ENCODE peak calls at places on chromosome 19, in four cellular contexts. One of them, this sample, is unnamed.

GRCh38 chr19:23531976-23532375 is 136.7 kb upstream of the ZNF91 start:
- DNase-seq in AG20443: no peak
- DNase-seq in WTC11: no peak
- DNase-seq in cardiac fibroblast: no peak
- DNase-seq in this sample: no peak

GRCh38 chr19:17243854-17244617 is 1.7 kb downstream of the NR2F6 start:
- DNase-seq in AG20443: peak
- DNase-seq in WTC11: peak
- DNase-seq in cardiac fibroblast: peak
- DNase-seq in this sample: peak

GRCh38 chr19:23917856-23918255 is 3.2 kb downstream of the ZNF726 start:
- DNase-seq in AG20443: no peak
- DNase-seq in WTC11: no peak
- DNase-seq in cardiac fibroblast: no peak
- DNase-seq in this sample: no peak

GRCh38 chr19:20558011-20558410 is 7.6 kb downstream of the ZNF737 start:
- DNase-seq in AG20443: no peak
- DNase-seq in WTC11: peak
- DNase-seq in cardiac fibroblast: no peak
- DNase-seq in this sample: no peak

GRCh38 chr19:48490980-48491792 is 20.4 kb downstream of the LMTK3 start:
- DNase-seq in AG20443: peak
- DNase-seq in WTC11: peak
- DNase-seq in cardiac fibroblast: no peak
- DNase-seq in this sample: peak

GRCh38 chr19:34253711-34254551 is 423 bp upstream of the GARRE1 start:
- DNase-seq in AG20443: peak
- DNase-seq in WTC11: peak
- DNase-seq in cardiac fibroblast: no peak
- DNase-seq in this sample: no peak

GRCh38 chr19:4737955-4738580 is 14.4 kb upstream of the DPP9 start:
- DNase-seq in AG20443: no peak
- DNase-seq in WTC11: no peak
- DNase-seq in cardiac fibroblast: no peak
- DNase-seq in this sample: no peak

GRCh38 chr19:37983916-37984315 is 76.9 kb downstream of the SIPA1L3 start:
- DNase-seq in AG20443: no peak
- DNase-seq in WTC11: no peak
- DNase-seq in cardiac fibroblast: no peak
- DNase-seq in this sample: no peak

GRCh38 chr19:47231215-47232054 is 436 bp upstream of the BBC3 start:
- DNase-seq in AG20443: peak
- DNase-seq in WTC11: peak
- DNase-seq in cardiac fibroblast: peak
- DNase-seq in this sample: peak

GRCh38 chr19:45154064-45154827 is 6.5 kb downstream of the NKPD1 start:
- DNase-seq in AG20443: peak
- DNase-seq in WTC11: no peak
- DNase-seq in cardiac fibroblast: peak
- DNase-seq in this sample: peak

GRCh38 chr19:18029617-18030338 is 21.8 kb downstream of the ARRDC2 start:
- DNase-seq in AG20443: peak
- DNase-seq in WTC11: no peak
- DNase-seq in cardiac fibroblast: peak
- DNase-seq in this sample: no peak

GRCh38 chr19:38264486-38265212 is at the start of gene SPINT2:
- DNase-seq in AG20443: peak
- DNase-seq in WTC11: peak
- DNase-seq in cardiac fibroblast: no peak
- DNase-seq in this sample: no peak

GRCh38 chr19:31350033-31350692 is 927 bp upstream of the TSHZ3 start:
- DNase-seq in AG20443: peak
- DNase-seq in WTC11: no peak
- DNase-seq in cardiac fibroblast: peak
- DNase-seq in this sample: peak

GRCh38 chr19:55014714-55015113 is 23.4 kb downstream of the GP6 start:
- DNase-seq in AG20443: no peak
- DNase-seq in WTC11: no peak
- DNase-seq in cardiac fibroblast: no peak
- DNase-seq in this sample: no peak

GRCh38 chr19:34082289-34083077 is 89.8 kb upstream of the LSM14A start:
- DNase-seq in AG20443: no peak
- DNase-seq in WTC11: peak
- DNase-seq in cardiac fibroblast: no peak
- DNase-seq in this sample: no peak